ENCODE peak calls at places on chromosomes 6 and 20, in ten cellular contexts. Z is heart left ventricle, J is A549, H is cardiac fibroblast, R is pancreas, C is BE2C, B is transverse colon, G is right lobe of liver, I is fibroblast of lung, P is uterus. T is an unnamed sample.

GRCh38 chr6:117472667-117473066 is 9.8 kb upstream of the DCBLD1 start:
- DNase-seq in P (no peak), C (no peak), J (no peak), Z (no peak), B (no peak), H (no peak), I (no peak), G (no peak), R (no peak), T (no peak)

GRCh38 chr6:104574135-104574750 is 285.5 kb downstream of the HACE1 start:
- DNase-seq in R (no peak), I (no peak), G (no peak), J (no peak), C (no peak), H (no peak), Z (no peak), P (no peak), B (no peak), T (no peak)

GRCh38 chr20:15875446-15875845 is 697.8 kb downstream of the KIF16B start:
- DNase-seq in G (no peak), H (no peak), I (no peak), C (peak; percentile 78), J (no peak), P (no peak), B (no peak), R (no peak), Z (no peak), T (no peak)

GRCh38 chr6:106050538-106050937 is 35.6 kb upstream of the PRDM1 start:
- DNase-seq in Z (no peak), H (no peak), I (no peak), J (no peak), P (no peak), R (no peak), G (no peak), B (no peak), C (no peak), T (no peak)

GRCh38 chr6:36404164-36404563 is 16.7 kb upstream of the ETV7 start:
- DNase-seq in C (no peak), H (no peak), P (no peak), G (no peak), J (no peak), B (no peak), R (no peak), Z (no peak), I (no peak), T (no peak)

GRCh38 chr20:43975096-43975768 is 60.6 kb downstream of the TOX2 start:
- DNase-seq in G (no peak), H (peak; percentile 94), P (no peak), C (no peak), J (peak; percentile 55), I (peak; percentile 90), R (no peak), B (no peak), Z (no peak), T (peak; percentile 90)

GRCh38 chr6:149897015-149897697 is 757 bp downstream of the RAET1E start:
- DNase-seq in C (no peak), G (peak; percentile 78), Z (peak; percentile 88), P (peak; percentile 92), B (peak; percentile 76), I (peak; percentile 97), H (peak; percentile 90), J (peak; percentile 46), R (no peak), T (peak; percentile 94)

GRCh38 chr20:14098261-14098660 is 102.9 kb downstream of the MACROD2 start:
- DNase-seq in R (no peak), C (no peak), G (no peak), P (no peak), I (no peak), H (no peak), Z (no peak), J (no peak), B (no peak), T (no peak)

GRCh38 chr6:149271348-149272340 is 45.9 kb upstream of the TAB2 start:
- DNase-seq in P (no peak), J (no peak), Z (no peak), B (peak; percentile 28), H (peak; percentile 49), C (no peak), R (no peak), G (no peak), I (no peak), T (peak; percentile 66)

GRCh38 chr20:438581-439469 is 23.5 kb downstream of the TBC1D20 start:
- DNase-seq in J (no peak), G (no peak), B (peak; percentile 41), Z (peak; percentile 39), R (peak; percentile 35), P (no peak), H (no peak), C (no peak), I (no peak), T (no peak)

GRCh38 chr6:119138906-119139541 is 60.6 kb upstream of the FAM184A start:
- DNase-seq in P (no peak), B (no peak), I (no peak), Z (no peak), G (no peak), J (no peak), H (no peak), C (no peak), R (no peak), T (no peak)

GRCh38 chr20:1209447-1210387 is 6.5 kb downstream of the C20orf202 start:
- DNase-seq in R (no peak), P (no peak), B (no peak), H (peak; percentile 39), J (peak; percentile 29), I (no peak), Z (no peak), C (no peak), G (no peak), T (peak; percentile 17)

GRCh38 chr20:62536731-62537401 is 61.1 kb upstream of the GATA5 start:
- DNase-seq in R (no peak), H (no peak), B (no peak), C (no peak), P (peak; percentile 33), I (no peak), J (no peak), Z (peak; percentile 78), G (no peak), T (peak; percentile 10)

DNA sequence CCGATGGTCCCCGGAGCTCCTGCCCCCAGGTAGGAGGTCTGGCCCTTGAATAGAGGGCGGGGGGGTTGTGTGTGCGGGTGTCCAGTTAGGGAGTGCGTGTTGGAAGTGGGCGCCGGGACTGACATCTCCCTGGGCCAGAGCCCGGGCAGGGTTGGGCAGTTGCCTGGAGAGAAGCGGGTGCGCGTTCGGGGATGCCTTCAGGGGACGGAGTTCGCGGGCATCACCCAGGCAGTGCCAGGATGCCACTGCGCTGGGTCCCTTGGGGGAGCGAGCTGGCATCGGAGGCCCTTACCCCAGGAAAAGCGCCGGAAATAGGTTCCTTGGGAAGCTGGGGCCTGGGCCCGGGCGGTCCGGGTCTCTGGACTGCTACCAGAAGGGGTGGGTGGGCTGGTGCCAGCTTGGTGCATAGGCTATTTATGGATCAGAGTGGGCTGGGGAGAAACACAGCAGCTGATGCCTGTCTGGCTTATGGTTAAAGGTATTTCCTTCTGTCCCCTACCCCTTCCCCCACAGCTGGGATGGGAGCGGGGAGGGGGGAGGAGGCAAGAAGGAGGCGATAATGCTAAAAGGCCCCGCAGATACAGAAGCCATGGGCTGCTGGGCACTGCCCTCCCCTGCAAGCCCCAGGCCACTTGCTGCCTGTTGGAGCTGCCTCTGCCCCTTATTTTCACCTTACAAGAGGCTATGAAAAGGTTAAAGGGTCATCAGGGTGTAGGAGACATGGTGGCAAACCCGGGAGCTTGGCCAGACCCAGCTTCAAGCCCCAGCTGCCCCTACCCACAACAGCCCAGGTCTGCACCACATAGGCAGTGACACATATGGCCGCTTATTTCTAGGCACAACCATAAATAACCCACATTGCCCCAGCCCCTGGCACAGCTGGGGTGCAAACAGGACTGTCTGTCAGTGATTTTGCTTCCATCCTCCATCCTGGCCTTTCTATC is 638 bp downstream of the PACSIN1 start:
- DNase-seq in Z (no peak), H (no peak), J (no peak), P (no peak), C (no peak), G (no peak), R (no peak), I (no peak), B (no peak), T (no peak)
- H3K4me3 ChIP-seq in Z (peak overlapping the region; percentile 53), H (peak overlapping the region; percentile 26), J (no peak overlapping the region), P (no peak overlapping the region), C (peak overlapping the region; percentile 49), G (no peak overlapping the region), R (peak overlapping the region; percentile 33), I (no peak overlapping the region), B (peak overlapping the region; percentile 22), T (no peak overlapping the region)

DNA sequence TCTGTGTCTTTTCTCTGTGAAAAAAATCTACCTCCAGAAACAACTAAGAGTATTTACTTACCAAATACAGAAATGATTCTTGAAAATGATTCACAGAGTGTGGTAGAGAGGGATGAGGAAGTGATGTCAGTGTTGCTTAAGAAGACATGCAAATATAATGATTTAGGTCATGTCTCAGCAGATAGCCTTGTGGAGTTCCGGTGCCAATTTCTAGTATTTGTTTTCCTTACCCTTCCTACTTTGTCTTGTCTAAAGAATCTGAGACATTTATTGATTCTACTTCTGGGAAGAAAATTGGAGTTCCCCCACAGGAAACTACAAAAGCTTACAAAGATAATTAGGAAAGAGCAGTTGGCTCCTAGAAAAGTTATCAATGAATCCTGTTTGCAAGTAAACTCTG is 68.8 kb downstream of the GJA1 start:
- DNase-seq in J (peak; percentile 94), Z (no peak), H (peak; percentile 96), P (no peak), G (no peak), B (no peak), R (no peak), C (no peak), I (peak; percentile 78), T (peak; percentile 89)
- TF ChIP-seq CTCF in J (no peak), Z (no peak), H (no peak), P (no peak), G (no peak), B (no peak), R (no peak), C (no peak), I (no peak), T (no peak)

DNA sequence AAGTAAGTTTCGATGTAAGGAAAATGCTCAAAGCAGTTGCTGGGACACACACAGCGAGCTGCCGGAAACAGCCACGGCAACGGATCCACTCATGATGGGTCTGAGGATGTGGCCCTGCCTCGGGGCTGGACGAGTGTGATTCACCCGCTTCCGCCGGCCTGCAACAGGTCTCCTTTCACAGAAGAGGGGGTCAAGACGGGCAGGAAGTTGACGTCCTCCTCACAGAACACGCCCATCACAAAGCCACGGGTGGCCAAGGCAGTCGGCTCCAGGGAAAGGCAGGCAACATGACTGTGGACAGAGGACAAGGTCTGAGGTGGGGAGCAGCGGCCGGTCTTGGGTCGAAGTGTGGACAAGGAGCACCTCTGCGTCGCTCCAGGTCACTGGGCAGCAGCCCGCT is 29.9 kb upstream of the SMOC2 start:
- DNase-seq in B (no peak), J (no peak), Z (no peak), P (no peak), R (no peak), I (no peak), C (no peak), G (no peak), H (no peak), T (no peak)
- H3K4me3 ChIP-seq in B (no peak overlapping the region), J (no peak overlapping the region), Z (no peak overlapping the region), P (no peak overlapping the region), R (no peak overlapping the region), I (no peak overlapping the region), C (no peak overlapping the region), G (no peak overlapping the region), H (no peak overlapping the region), T (no peak overlapping the region)

DNA sequence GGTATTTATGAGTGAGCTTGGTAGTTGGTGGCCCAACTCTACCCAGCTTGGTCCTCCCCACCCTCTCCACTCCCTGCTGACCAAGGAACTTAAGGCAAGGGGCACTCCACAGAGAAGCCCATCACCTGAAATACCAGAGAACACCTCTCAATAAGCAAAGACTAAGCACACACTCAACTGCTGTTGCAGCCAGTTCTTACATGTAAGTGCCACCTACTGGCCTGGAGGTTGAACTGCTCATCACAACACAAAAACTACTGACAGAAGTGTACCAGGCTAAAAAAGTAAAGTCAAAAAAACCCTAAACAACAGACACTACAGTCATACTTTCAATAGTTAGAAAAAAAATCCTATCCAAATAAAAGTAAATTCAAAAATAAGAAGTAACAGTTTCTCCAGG is 146.2 kb downstream of the FAM83B start:
- DNase-seq in G (no peak), P (no peak), C (no peak), R (no peak), Z (no peak), H (peak; percentile 25), B (no peak), I (no peak), J (peak; percentile 4), T (peak; percentile 7)
- TF ChIP-seq CTCF in G (peak; percentile 19), P (no peak), C (peak; percentile 43), R (no peak), Z (no peak), H (peak; percentile 37), B (peak; percentile 8), I (peak; percentile 14), J (no peak), T (peak; percentile 31)

T was measured in fibroblast of mammary gland.